ENCODE peak calls at places on chromosomes 5 and 9, in nine cellular contexts. U, Q, C, J, S, H, X, I and F are unnamed samples.

GRCh38 chr9:104974053-104974983 is 46.4 kb upstream of the ABCA1 start:
- DNase-seq in U (no peak), Q (no peak), C (no peak), J (no peak), S (no peak), H (no peak), X (no peak), I (no peak), F (no peak)

GRCh38 chr9:118891213-118891612 is 478.0 kb downstream of the BRINP1 start:
- DNase-seq in U (no peak), Q (no peak), C (no peak), J (no peak), S (no peak), H (no peak), X (no peak), I (no peak), F (no peak)

GRCh38 chr5:132093310-132093709 is 19.7 kb downstream of the CSF2 start:
- DNase-seq in U (no peak), Q (peak; percentile 65), C (no peak), J (peak; percentile 90), S (no peak), H (no peak), X (no peak), I (no peak), F (no peak)

GRCh38 chr9:4301302-4301701 is 1.4 kb upstream of the GLIS3 start:
- DNase-seq in U (no peak), Q (no peak), C (no peak), J (no peak), S (no peak), H (no peak), X (no peak), I (peak; percentile 97), F (peak; percentile 70)

GRCh38 chr5:139652788-139653241 is 4.7 kb downstream of the CXXC5 start:
- DNase-seq in U (peak; percentile 38), Q (no peak), C (no peak), J (no peak), S (no peak), H (no peak), X (no peak), I (peak; percentile 26), F (no peak)

GRCh38 chr9:129284607-129285291 is 106.7 kb upstream of the IER5L start:
- DNase-seq in U (peak; percentile 40), Q (no peak), C (no peak), J (no peak), S (no peak), H (no peak), X (no peak), I (no peak), F (no peak)

GRCh38 chr9:123063172-123063508 is 29.7 kb downstream of the GPR21 start:
- DNase-seq in U (no peak), Q (no peak), C (no peak), J (no peak), S (no peak), H (no peak), X (no peak), I (peak; percentile 23), F (peak; percentile 76)

GRCh38 chr5:68264024-68264956 is 48.7 kb downstream of the PIK3R1 start:
- DNase-seq in U (no peak), Q (peak; percentile 24), C (no peak), J (no peak), S (no peak), H (peak; percentile 21), X (no peak), I (no peak), F (peak; percentile 81)

GRCh38 chr5:172175263-172175719 is 12.7 kb downstream of the STK10 start:
- DNase-seq in U (peak; percentile 94), Q (no peak), C (no peak), J (no peak), S (peak; percentile 71), H (peak; percentile 88), X (peak; percentile 84), I (no peak), F (no peak)

GRCh38 chr5:32278403-32278802 is 34.3 kb downstream of the MTMR12 start:
- DNase-seq in U (no peak), Q (no peak), C (no peak), J (no peak), S (no peak), H (no peak), X (no peak), I (peak; percentile 60), F (peak; percentile 82)

GRCh38 chr9:110900451-110900850 is 137.8 kb downstream of the LPAR1 start:
- DNase-seq in U (no peak), Q (no peak), C (no peak), J (no peak), S (no peak), H (no peak), X (no peak), I (peak; percentile 53), F (peak; percentile 53)

GRCh38 chr5:170182461-170182860 is 50.3 kb upstream of the C5orf58 start:
- DNase-seq in U (no peak), Q (no peak), C (no peak), J (no peak), S (no peak), H (no peak), X (no peak), I (no peak), F (no peak)

GRCh38 chr9:90000925-90001324 is 396.1 kb downstream of the GADD45G start:
- DNase-seq in U (no peak), Q (no peak), C (no peak), J (no peak), S (no peak), H (no peak), X (no peak), I (no peak), F (no peak)

GRCh38 chr5:150131978-150132694 is 23.5 kb downstream of the PDGFRB start:
- DNase-seq in U (no peak), Q (no peak), C (no peak), J (no peak), S (no peak), H (peak; percentile 55), X (no peak), I (peak; percentile 75), F (peak; percentile 19)

GRCh38 chr5:137415231-137415681 is 83.9 kb downstream of the SPOCK1 start:
- DNase-seq in U (no peak), Q (no peak), C (no peak), J (no peak), S (no peak), H (no peak), X (no peak), I (peak; percentile 87), F (peak; percentile 70)